ENCODE peak calls at places on chromosome X, in eight cellular contexts. Y is spleen, O is brain microvascular endothelial cell, L is fibroblast of lung, I is OCI-LY7, P is nephron progenitor cell, R is RWPE1, T is fibroblast of mammary gland. F is an unnamed sample.

GRCh38 chrX:150007356-150007755 is 69.1 kb upstream of the EOLA2 start:
- DNase-seq in Y (no peak), O (no peak), L (no peak), I (no peak), P (no peak), R (no peak), T (no peak), F (no peak)

GRCh38 chrX:31508338-31508737 is 436.5 kb upstream of the FTHL17 start:
- DNase-seq in Y (no peak), O (peak), L (peak), I (no peak), P (no peak), R (no peak), T (no peak), F (peak)

GRCh38 chrX:115260330-115260729 is 26.4 kb upstream of the LRCH2 start:
- DNase-seq in Y (no peak), O (no peak), L (peak), I (no peak), P (no peak), R (no peak), T (peak), F (no peak)

GRCh38 chrX:46803140-46803539 is 33.7 kb upstream of the RP2 start:
- DNase-seq in Y (no peak), O (no peak), L (peak), I (peak), P (no peak), R (no peak), T (peak), F (no peak)

GRCh38 chrX:1418901-1419544 is 27.1 kb upstream of the SLC25A6 start:
- DNase-seq in Y (peak), O (no peak), L (no peak), I (no peak), P (no peak), R (no peak), T (no peak), F (no peak)

GRCh38 chrX:82127228-82128123 is 925.6 kb downstream of the SH3BGRL start:
- DNase-seq in Y (no peak), O (no peak), L (no peak), I (no peak), P (no peak), R (no peak), T (no peak), F (no peak)

GRCh38 chrX:151177141-151178027 is 1.0 kb downstream of the GPR50 start:
- DNase-seq in Y (no peak), O (no peak), L (no peak), I (no peak), P (peak), R (no peak), T (no peak), F (no peak)

GRCh38 chrX:47160781-47161180 is 15.8 kb downstream of the RBM10 start:
- DNase-seq in Y (peak), O (no peak), L (no peak), I (no peak), P (no peak), R (no peak), T (no peak), F (no peak)

GRCh38 chrX:53284684-53285447 is 3.5 kb upstream of the IQSEC2 start:
- DNase-seq in Y (peak), O (peak), L (peak), I (peak), P (peak), R (no peak), T (peak), F (no peak)

GRCh38 chrX:122434942-122435341 is 749.1 kb upstream of the GRIA3 start:
- DNase-seq in Y (no peak), O (no peak), L (no peak), I (no peak), P (no peak), R (no peak), T (no peak), F (no peak)

GRCh38 chrX:39260965-39261364 is 459.7 kb downstream of the MID1IP1 start:
- DNase-seq in Y (no peak), O (peak), L (no peak), I (no peak), P (no peak), R (no peak), T (peak), F (no peak)

GRCh38 chrX:129717902-129718301 is 20.9 kb upstream of the XPNPEP2 start:
- DNase-seq in Y (no peak), O (peak), L (peak), I (no peak), P (no peak), R (no peak), T (peak), F (no peak)

GRCh38 chrX:39527045-39527444 is 570.7 kb downstream of the BCOR start:
- DNase-seq in Y (no peak), O (peak), L (peak), I (no peak), P (no peak), R (no peak), T (peak), F (peak)

GRCh38 chrX:1466232-1466661 is 13.5 kb upstream of the ASMTL start:
- DNase-seq in Y (peak), O (no peak), L (no peak), I (no peak), P (no peak), R (no peak), T (no peak), F (no peak)

GRCh38 chrX:104168127-104168526 is 1.9 kb downstream of the FAM199X start:
- DNase-seq in Y (no peak), O (no peak), L (no peak), I (no peak), P (no peak), R (no peak), T (no peak), F (no peak)

GRCh38 chrX:129523076-129524055 is at the start of gene SMARCA1:
- DNase-seq in Y (peak), O (peak), L (peak), I (no peak), P (peak), R (peak), T (peak), F (no peak)

GRCh38 chrX:1392376-1393130 is 640 bp upstream of the SLC25A6 start:
- DNase-seq in Y (no peak), O (peak), L (peak), I (peak), P (peak), R (peak), T (peak), F (peak)

GRCh38 chrX:23634181-23634580 is 33.1 kb upstream of the PRDX4 start:
- DNase-seq in Y (no peak), O (no peak), L (peak), I (no peak), P (no peak), R (no peak), T (peak), F (no peak)

DNA sequence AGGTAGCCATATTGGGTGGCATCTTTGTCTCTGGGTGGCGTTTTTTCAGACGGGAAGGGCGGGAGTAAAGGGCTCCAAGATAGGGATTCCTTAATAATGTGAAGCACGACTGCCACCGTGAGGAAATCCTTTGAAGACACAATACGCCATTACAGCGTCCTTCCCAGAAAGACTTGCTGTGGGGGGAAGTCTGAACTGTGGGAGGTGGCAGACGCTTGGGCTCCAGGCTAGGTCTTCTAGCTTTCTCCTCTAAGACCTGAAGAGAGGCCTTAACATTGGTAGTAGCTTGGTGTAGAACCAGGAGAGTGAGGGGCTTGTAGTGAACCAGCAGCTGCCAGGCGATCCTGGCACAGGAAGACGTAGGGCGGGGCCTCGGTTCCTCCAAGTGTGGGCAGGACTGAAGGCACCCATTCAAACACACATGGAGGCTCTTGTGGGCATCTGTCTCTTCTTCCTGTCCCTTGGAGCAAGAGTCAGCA is 197.3 kb downstream of the OR13H1 start:
- DNase-seq in Y (peak), O (peak), L (no peak), I (no peak), P (no peak), R (no peak), T (peak), F (peak)
- TF ChIP-seq CTCF in Y (peak), O (peak), L (no peak), I (no peak), P (no peak), R (no peak), T (peak), F (peak)

GRCh38 chrX:22203186-22203585 is 69.5 kb upstream of the CBLL2 start:
- DNase-seq in Y (no peak), O (no peak), L (no peak), I (no peak), P (no peak), R (no peak), T (no peak), F (no peak)

GRCh38 chrX:22202251-22202650 is 70.5 kb upstream of the CBLL2 start:
- DNase-seq in Y (no peak), O (no peak), L (no peak), I (no peak), P (no peak), R (no peak), T (no peak), F (no peak)

GRCh38 chrX:22206781-22207180 is 65.9 kb upstream of the CBLL2 start:
- DNase-seq in Y (no peak), O (no peak), L (no peak), I (no peak), P (no peak), R (no peak), T (no peak), F (no peak)
- TF ChIP-seq CTCF in Y (no peak), O (no peak), L (no peak), I (no peak), P (no peak), R (no peak), T (no peak), F (no peak)

GRCh38 chrX:101409043-101409442 is 1.0 kb downstream of the HNRNPH2 start:
- DNase-seq in Y (no peak), O (no peak), L (no peak), I (no peak), P (no peak), R (no peak), T (no peak), F (no peak)

GRCh38 chrX:101410461-101410860 is 2.4 kb downstream of the HNRNPH2 start:
- DNase-seq in Y (no peak), O (no peak), L (no peak), I (no peak), P (no peak), R (no peak), T (no peak), F (no peak)

GRCh38 chrX:101407167-101407747 is 468 bp downstream of the GLA start:
- DNase-seq in Y (no peak), O (no peak), L (no peak), I (peak), P (no peak), R (no peak), T (no peak), F (no peak)

GRCh38 chrX:101408530-101408836 is 461 bp downstream of the HNRNPH2 start:
- DNase-seq in Y (no peak), O (no peak), L (no peak), I (no peak), P (no peak), R (no peak), T (no peak), F (no peak)

GRCh38 chrX:101407748-101408529 is at the start of the genes GLA and HNRNPH2:
- DNase-seq in Y (peak), O (peak), L (peak), I (peak), P (peak), R (peak), T (peak), F (peak)
- TF ChIP-seq CTCF in Y (peak), O (peak), L (no peak), I (no peak), P (no peak), R (no peak), T (no peak), F (no peak)

GRCh38 chrX:3788494-3789233 is 75.2 kb upstream of the PRKX start:
- DNase-seq in Y (no peak), O (no peak), L (no peak), I (no peak), P (peak), R (no peak), T (no peak), F (no peak)
- TF ChIP-seq CTCF in Y (no peak), O (peak), L (no peak), I (peak), P (peak), R (no peak), T (no peak), F (no peak)

GRCh38 chrX:18899796-18900380 is 84.0 kb downstream of the PHKA2 start:
- DNase-seq in Y (peak), O (no peak), L (peak), I (no peak), P (peak), R (no peak), T (peak), F (no peak)
- TF ChIP-seq CTCF in Y (peak), O (peak), L (peak), I (peak), P (peak), R (no peak), T (peak), F (peak)

F was measured in astrocyte of the cerebellum.